ENCODE peak calls at places on chromosomes 16 and 17, in seven cellular contexts. C is NCI-H1105, U is neural progenitor cell, B is uterus, G is left cardiac atrium, Z is occipital lobe, T is hepatic stellate cell. L is an unnamed sample.

GRCh38 chr17:14791221-14791620 is 473.9 kb downstream of the PMP22 start:
- DNase-seq in C (no peak), U (no peak), B (no peak), G (no peak), Z (no peak), T (no peak), L (no peak)

GRCh38 chr17:49527927-49528651 is 33.0 kb downstream of the NGFR start:
- DNase-seq in C (no peak), U (no peak), B (no peak), G (peak), Z (no peak), T (no peak), L (no peak)

GRCh38 chr17:67452681-67453554 is 75.8 kb downstream of the PITPNC1 start:
- DNase-seq in C (no peak), U (no peak), B (no peak), G (no peak), Z (no peak), T (no peak), L (no peak)

GRCh38 chr16:15752717-15753488 is 102.9 kb downstream of the NDE1 start:
- DNase-seq in C (no peak), U (no peak), B (no peak), G (no peak), Z (no peak), T (no peak), L (no peak)

GRCh38 chr17:3817851-3818605 is 17.0 kb upstream of the ITGAE start:
- DNase-seq in C (no peak), U (no peak), B (no peak), G (no peak), Z (no peak), T (no peak), L (no peak)

GRCh38 chr17:51640108-51640622 is 379.8 kb downstream of the UTP18 start:
- DNase-seq in C (no peak), U (peak), B (no peak), G (no peak), Z (no peak), T (no peak), L (no peak)

GRCh38 chr16:56632160-56632847 is at the start of gene MT1M:
- DNase-seq in C (no peak), U (peak), B (peak), G (peak), Z (no peak), T (peak), L (peak)

GRCh38 chr17:6843241-6843890 is 11.8 kb upstream of the TEKT1 start:
- DNase-seq in C (peak), U (peak), B (no peak), G (no peak), Z (no peak), T (peak), L (no peak)

GRCh38 chr16:6341993-6342392 is 990.7 kb upstream of the RBFOX1 start:
- DNase-seq in C (no peak), U (peak), B (no peak), G (no peak), Z (no peak), T (no peak), L (no peak)

GRCh38 chr17:15999974-16000827 is 577 bp downstream of the TTC19 start:
- DNase-seq in C (peak), U (peak), B (peak), G (peak), Z (no peak), T (peak), L (peak)

GRCh38 chr16:78762222-78762621 is 662.8 kb downstream of the WWOX start:
- DNase-seq in C (no peak), U (peak), B (no peak), G (no peak), Z (no peak), T (no peak), L (no peak)

GRCh38 chr16:1078579-1079021 is 6.1 kb downstream of the SSTR5 start:
- DNase-seq in C (peak), U (no peak), B (no peak), G (no peak), Z (no peak), T (peak), L (no peak)

GRCh38 chr16:86252596-86252995 is 257.7 kb upstream of the FOXF1 start:
- DNase-seq in C (no peak), U (peak), B (no peak), G (no peak), Z (no peak), T (peak), L (no peak)

GRCh38 chr17:40139566-40140058 is 725 bp upstream of the CASC3 start:
- DNase-seq in C (no peak), U (no peak), B (peak), G (no peak), Z (no peak), T (no peak), L (no peak)

GRCh38 chr16:1772362-1772907 is at the start of gene EME2:
- DNase-seq in C (no peak), U (peak), B (no peak), G (no peak), Z (no peak), T (peak), L (no peak)

GRCh38 chr17:6476061-6476833 is 32.0 kb downstream of the PIMREG start:
- DNase-seq in C (no peak), U (no peak), B (no peak), G (no peak), Z (no peak), T (no peak), L (no peak)

GRCh38 chr17:28646039-28646754 is 1.2 kb upstream of the BLTP2 start:
- DNase-seq in C (no peak), U (no peak), B (no peak), G (no peak), Z (no peak), T (no peak), L (no peak)

GRCh38 chr17:1865252-1866037 is 35.6 kb downstream of the RPA1 start:
- DNase-seq in C (no peak), U (no peak), B (no peak), G (no peak), Z (no peak), T (peak), L (no peak)

GRCh38 chr17:75152971-75153853 is 1.1 kb downstream of the JPT1 start:
- DNase-seq in C (peak), U (peak), B (no peak), G (no peak), Z (no peak), T (no peak), L (no peak)

GRCh38 chr17:72697602-72698146 is 394.8 kb downstream of the SLC39A11 start:
- DNase-seq in C (no peak), U (no peak), B (no peak), G (no peak), Z (peak), T (no peak), L (no peak)

GRCh38 chr17:14471052-14471451 is 170.2 kb downstream of the HS3ST3B1 start:
- DNase-seq in C (no peak), U (no peak), B (no peak), G (no peak), Z (no peak), T (peak), L (no peak)